ENCODE peak calls at places on chromosomes 7 and 10, in five cellular contexts. One of them, this sample, is unnamed.

GRCh38 chr7:38951213-38951612 is 26.5 kb upstream of the POU6F2 start:
- DNase-seq in astrocyte of the cerebellum: no peak
- DNase-seq in colonic mucosa: no peak
- DNase-seq in AG04449: no peak
- DNase-seq in HFF-Myc: no peak
- DNase-seq in this sample: no peak

GRCh38 chr7:1404881-1405548 is 54.3 kb downstream of the MICALL2 start:
- DNase-seq in AG04449: no peak
- DNase-seq in HFF-Myc: no peak
- DNase-seq in colonic mucosa: no peak
- DNase-seq in astrocyte of the cerebellum: no peak
- DNase-seq in this sample: no peak

GRCh38 chr10:63003816-63004453 is 129.2 kb upstream of the NRBF2 start:
- DNase-seq in colonic mucosa: no peak
- DNase-seq in AG04449: no peak
- DNase-seq in astrocyte of the cerebellum: no peak
- DNase-seq in HFF-Myc: no peak
- DNase-seq in this sample: no peak

GRCh38 chr7:101200862-101201599 is at the start of gene MOGAT3:
- DNase-seq in HFF-Myc: no peak
- DNase-seq in colonic mucosa: peak; percentile 95
- DNase-seq in astrocyte of the cerebellum: no peak
- DNase-seq in AG04449: no peak
- DNase-seq in this sample: no peak

GRCh38 chr10:113084031-113084430 is 134.0 kb downstream of the TCF7L2 start:
- DNase-seq in AG04449: no peak
- DNase-seq in astrocyte of the cerebellum: no peak
- DNase-seq in HFF-Myc: no peak
- DNase-seq in colonic mucosa: no peak
- DNase-seq in this sample: no peak

GRCh38 chr7:82605247-82605864 is 161.8 kb upstream of the CACNA2D1 start:
- DNase-seq in colonic mucosa: no peak
- DNase-seq in astrocyte of the cerebellum: peak; percentile 31
- DNase-seq in HFF-Myc: no peak
- DNase-seq in AG04449: no peak
- DNase-seq in this sample: no peak

GRCh38 chr10:59885430-59886134 is 20.8 kb downstream of the CCDC6 start:
- DNase-seq in colonic mucosa: no peak
- DNase-seq in astrocyte of the cerebellum: no peak
- DNase-seq in HFF-Myc: no peak
- DNase-seq in AG04449: no peak
- DNase-seq in this sample: no peak

GRCh38 chr10:101063162-101063525 is 1.4 kb downstream of the KAZALD1 start:
- DNase-seq in AG04449: no peak
- DNase-seq in colonic mucosa: no peak
- DNase-seq in astrocyte of the cerebellum: no peak
- DNase-seq in HFF-Myc: no peak
- DNase-seq in this sample: no peak

GRCh38 chr7:7567898-7568531 is 1.3 kb downstream of the MIOS start:
- DNase-seq in colonic mucosa: no peak
- DNase-seq in HFF-Myc: no peak
- DNase-seq in AG04449: no peak
- DNase-seq in astrocyte of the cerebellum: no peak
- DNase-seq in this sample: no peak

DNA sequence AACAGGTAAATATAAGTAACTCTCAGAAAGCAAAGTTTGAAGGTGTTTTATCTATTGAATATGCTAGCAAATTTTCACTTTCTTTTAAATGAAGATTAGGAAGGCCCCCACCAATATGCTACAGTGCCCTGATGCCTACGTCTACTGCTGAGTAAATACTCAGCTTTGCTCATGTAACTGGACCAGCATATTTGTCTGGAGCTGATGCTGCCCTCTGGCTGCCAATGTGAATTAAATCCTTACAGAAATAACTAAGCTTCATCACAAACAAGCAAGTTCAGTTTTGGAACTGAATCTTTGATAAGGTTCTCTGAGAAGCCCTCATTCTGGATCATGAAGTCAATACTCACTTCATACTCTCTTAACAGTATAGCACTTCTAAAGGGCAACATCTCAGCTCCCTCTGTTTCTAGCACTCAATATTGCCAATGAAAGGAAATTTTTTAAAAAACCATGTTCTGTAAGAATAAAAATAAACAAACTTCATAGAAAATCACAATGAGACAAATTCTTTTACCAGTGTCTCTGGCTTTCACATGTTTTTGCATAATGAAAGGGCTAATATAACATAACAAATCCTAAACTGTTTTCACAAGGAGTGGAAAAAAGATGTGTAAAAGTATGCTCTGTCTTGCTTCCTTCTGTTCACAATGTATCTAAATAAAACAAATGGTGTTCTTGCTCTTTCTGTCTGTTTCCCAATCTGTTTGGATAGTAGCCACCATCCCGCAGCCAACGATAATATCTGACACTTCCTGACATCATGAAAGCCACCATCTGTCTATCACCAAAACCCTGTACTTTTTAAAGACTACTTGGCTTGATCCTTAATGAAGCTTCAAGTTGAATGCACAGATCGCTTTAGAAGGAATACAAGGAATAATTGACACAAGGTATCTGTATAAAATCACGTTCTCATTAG is 246.5 kb downstream of the ETV1 start:
- DNase-seq in astrocyte of the cerebellum: peak; percentile 52
- DNase-seq in HFF-Myc: no peak
- DNase-seq in AG04449: no peak
- DNase-seq in colonic mucosa: peak; percentile 27
- DNase-seq in this sample: no peak
- TF ChIP-seq CTCF in astrocyte of the cerebellum: peak; percentile 62
- TF ChIP-seq CTCF in HFF-Myc: peak; percentile 49
- TF ChIP-seq CTCF in AG04449: peak; percentile 41
- TF ChIP-seq CTCF in colonic mucosa: peak; percentile 36
- TF ChIP-seq CTCF in this sample: peak; percentile 67

GRCh38 chr10:55410415-55410885 is 609.4 kb upstream of the PCDH15 start:
- DNase-seq in HFF-Myc: no peak
- DNase-seq in AG04449: no peak
- DNase-seq in colonic mucosa: peak; percentile 29
- DNase-seq in astrocyte of the cerebellum: no peak
- DNase-seq in this sample: no peak
- TF ChIP-seq CTCF in HFF-Myc: peak; percentile 26
- TF ChIP-seq CTCF in AG04449: no peak
- TF ChIP-seq CTCF in colonic mucosa: no peak
- TF ChIP-seq CTCF in astrocyte of the cerebellum: no peak
- TF ChIP-seq CTCF in this sample: peak; percentile 22

DNA sequence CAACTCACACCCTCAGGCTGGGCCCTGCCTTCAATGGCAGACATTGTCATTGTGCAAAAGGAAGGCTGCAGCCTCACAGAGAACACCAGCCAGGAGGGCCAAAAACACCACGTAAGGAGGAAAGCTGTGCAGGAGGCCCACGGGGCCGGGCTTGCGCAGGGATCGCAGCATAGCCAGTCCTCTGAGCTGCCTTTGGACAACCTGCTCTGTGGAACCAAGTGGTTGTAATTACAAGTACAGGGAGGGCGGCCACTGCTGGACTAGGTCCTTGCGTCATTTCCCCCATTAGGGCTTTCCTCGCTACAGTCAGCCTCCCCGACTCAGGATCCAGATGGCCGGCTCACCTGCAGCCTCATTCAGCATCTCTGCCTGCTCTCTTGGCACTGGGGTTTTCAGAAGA is 66.9 kb downstream of the FAM53B start:
- DNase-seq in colonic mucosa: no peak
- DNase-seq in AG04449: no peak
- DNase-seq in astrocyte of the cerebellum: no peak
- DNase-seq in HFF-Myc: no peak
- DNase-seq in this sample: no peak
- TF ChIP-seq CTCF in colonic mucosa: no peak
- TF ChIP-seq CTCF in AG04449: no peak
- TF ChIP-seq CTCF in astrocyte of the cerebellum: no peak
- TF ChIP-seq CTCF in HFF-Myc: no peak
- TF ChIP-seq CTCF in this sample: no peak

GRCh38 chr10:131430716-131431402 is 119.3 kb upstream of the TCERG1L start:
- DNase-seq in colonic mucosa: no peak
- DNase-seq in HFF-Myc: no peak
- DNase-seq in astrocyte of the cerebellum: no peak
- DNase-seq in AG04449: no peak
- DNase-seq in this sample: no peak
- TF ChIP-seq CTCF in colonic mucosa: no peak
- TF ChIP-seq CTCF in HFF-Myc: no peak
- TF ChIP-seq CTCF in astrocyte of the cerebellum: no peak
- TF ChIP-seq CTCF in AG04449: no peak
- TF ChIP-seq CTCF in this sample: no peak

DNA sequence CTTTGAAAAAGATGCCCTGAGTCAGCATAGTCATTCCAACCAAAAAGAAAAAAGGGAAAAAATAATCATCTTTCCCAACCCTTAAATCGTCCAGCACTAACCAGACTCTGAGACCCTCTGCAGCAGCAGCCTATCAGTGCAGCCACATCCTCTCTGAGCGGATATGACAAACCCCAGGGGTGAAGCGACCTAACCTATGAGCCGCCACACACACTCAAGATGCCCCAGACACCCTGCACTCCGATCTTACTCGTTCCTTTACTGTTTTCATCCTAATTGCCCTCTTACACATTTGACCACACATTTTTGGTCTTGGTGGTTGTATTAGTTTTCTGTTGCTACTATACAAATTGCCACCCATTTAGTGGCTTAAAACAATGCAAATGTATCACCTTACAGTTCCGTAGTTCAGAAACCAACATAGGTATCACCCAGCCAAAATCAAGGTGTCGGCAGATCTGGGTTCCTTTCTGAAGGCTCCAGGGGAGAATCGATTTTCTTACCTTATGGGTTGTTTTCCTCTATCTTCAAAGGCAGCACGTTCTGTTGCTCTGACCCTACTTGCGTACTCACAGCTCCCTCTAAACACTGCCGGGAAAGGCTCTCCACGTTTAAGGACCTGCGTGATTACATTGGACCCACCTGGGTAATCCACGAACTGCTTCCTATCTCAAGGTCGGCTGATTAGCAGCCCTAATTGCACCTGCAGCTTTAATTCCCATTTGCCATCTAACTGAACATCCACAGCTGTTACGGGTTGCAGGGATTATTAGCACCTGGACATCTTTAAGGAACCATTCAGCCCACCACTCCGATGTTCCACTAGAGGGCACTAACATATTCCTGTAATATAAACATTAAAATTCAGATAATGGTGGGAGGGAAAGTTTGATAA is 37.3 kb upstream of the PRSS1 start:
- DNase-seq in colonic mucosa: no peak
- DNase-seq in AG04449: no peak
- DNase-seq in HFF-Myc: peak; percentile 15
- DNase-seq in astrocyte of the cerebellum: peak; percentile 27
- DNase-seq in this sample: no peak
- TF ChIP-seq CTCF in colonic mucosa: peak; percentile 27
- TF ChIP-seq CTCF in AG04449: peak; percentile 56
- TF ChIP-seq CTCF in HFF-Myc: peak; percentile 72
- TF ChIP-seq CTCF in astrocyte of the cerebellum: peak; percentile 82
- TF ChIP-seq CTCF in this sample: peak; percentile 71

DNA sequence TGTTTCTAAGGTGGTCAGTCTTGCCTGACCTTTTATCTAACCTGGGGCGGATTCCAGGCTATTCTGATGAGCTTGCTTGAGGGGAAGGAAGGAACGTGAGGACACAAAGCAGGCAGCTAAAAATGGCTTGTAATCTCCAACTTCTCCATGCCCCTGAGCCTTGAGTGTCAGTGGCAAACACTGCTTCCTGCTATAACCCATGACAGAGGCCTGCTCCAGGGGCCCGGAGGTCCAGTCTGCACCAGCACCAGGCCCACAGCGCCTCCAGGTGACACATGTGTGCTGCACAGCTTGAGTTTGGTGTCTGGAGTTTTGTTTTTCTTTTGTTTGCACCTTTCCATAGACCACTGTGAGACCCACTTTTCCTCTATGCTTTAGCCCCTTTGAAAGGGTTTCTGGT is 207.9 kb downstream of the PAXIP1 start:
- DNase-seq in HFF-Myc: no peak
- DNase-seq in colonic mucosa: no peak
- DNase-seq in astrocyte of the cerebellum: no peak
- DNase-seq in AG04449: no peak
- DNase-seq in this sample: no peak
- TF ChIP-seq CTCF in HFF-Myc: no peak
- TF ChIP-seq CTCF in colonic mucosa: no peak
- TF ChIP-seq CTCF in astrocyte of the cerebellum: no peak
- TF ChIP-seq CTCF in AG04449: no peak
- TF ChIP-seq CTCF in this sample: no peak

DNA sequence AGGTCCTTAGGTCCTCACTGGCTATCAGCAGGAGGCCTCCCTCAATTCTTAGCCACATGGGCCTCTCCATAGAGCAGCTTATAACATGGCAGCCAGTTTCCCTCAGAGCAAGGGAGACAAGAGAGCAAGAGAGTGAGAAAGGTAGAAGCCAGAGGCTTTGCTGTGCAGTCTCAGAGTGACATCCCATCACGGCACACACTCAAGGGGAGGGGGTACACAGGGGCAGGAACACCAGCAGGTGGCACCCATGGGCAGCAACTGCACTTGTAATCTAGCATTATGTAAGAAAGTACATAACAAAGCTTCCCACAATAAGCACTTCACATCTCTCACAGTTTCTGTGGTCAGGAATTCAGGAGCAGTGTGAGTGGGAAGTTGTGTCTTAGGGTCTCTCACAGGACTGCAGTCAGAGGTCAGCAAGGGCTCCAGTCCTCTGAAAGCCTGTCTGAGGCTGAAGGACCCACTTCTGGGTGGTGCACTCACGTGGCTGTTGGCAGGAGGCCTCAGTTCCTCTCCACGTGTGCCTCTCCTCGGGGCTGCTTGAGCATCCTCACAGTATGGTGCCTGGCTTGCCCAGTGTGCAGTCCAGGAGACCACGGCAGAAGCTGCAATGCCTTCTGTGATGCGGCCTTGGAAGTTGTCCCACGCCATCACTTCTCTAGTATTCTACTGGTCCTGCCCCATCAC is 159.4 kb downstream of the OAT start:
- DNase-seq in HFF-Myc: no peak
- DNase-seq in colonic mucosa: no peak
- DNase-seq in astrocyte of the cerebellum: no peak
- DNase-seq in AG04449: no peak
- DNase-seq in this sample: no peak
- TF ChIP-seq CTCF in HFF-Myc: peak; percentile 46
- TF ChIP-seq CTCF in colonic mucosa: no peak
- TF ChIP-seq CTCF in astrocyte of the cerebellum: peak; percentile 15
- TF ChIP-seq CTCF in AG04449: peak; percentile 32
- TF ChIP-seq CTCF in this sample: peak; percentile 41

GRCh38 chr7:19557726-19558470 is 150.9 kb downstream of the POLR1F start:
- DNase-seq in HFF-Myc: no peak
- DNase-seq in AG04449: no peak
- DNase-seq in astrocyte of the cerebellum: no peak
- DNase-seq in colonic mucosa: no peak
- DNase-seq in this sample: no peak
- TF ChIP-seq CTCF in HFF-Myc: no peak
- TF ChIP-seq CTCF in AG04449: no peak
- TF ChIP-seq CTCF in astrocyte of the cerebellum: no peak
- TF ChIP-seq CTCF in colonic mucosa: no peak
- TF ChIP-seq CTCF in this sample: no peak

This sample was measured in type B pancreatic cell.